ENCODE peak calls at places on chromosome 7, in four cellular contexts. One of them, this sample, is unnamed. For H3K36me3, the result is how much of the 10 kb centered on the place peaks cover.

GRCh38 chr7:108413782-108414492 is 42.3 kb downstream of the NRCAM start:
- DNase-seq in naive thymus-derived CD4-positive, alpha-beta T cell: no peak
- DNase-seq in left ventricle myocardium inferior: no peak
- DNase-seq in ovary: no peak
- DNase-seq in this sample: no peak

GRCh38 chr7:5445991-5446594 is 22.5 kb upstream of the TNRC18 start:
- DNase-seq in left ventricle myocardium inferior: no peak
- DNase-seq in naive thymus-derived CD4-positive, alpha-beta T cell: no peak
- DNase-seq in ovary: peak
- DNase-seq in this sample: no peak

GRCh38 chr7:96596120-96596826 is 113.4 kb downstream of the SEM1 start:
- DNase-seq in naive thymus-derived CD4-positive, alpha-beta T cell: no peak
- DNase-seq in left ventricle myocardium inferior: no peak
- DNase-seq in ovary: no peak
- DNase-seq in this sample: no peak

GRCh38 chr7:44280993-44281721 is 44.2 kb downstream of the CAMK2B start:
- DNase-seq in left ventricle myocardium inferior: peak
- DNase-seq in ovary: peak
- DNase-seq in naive thymus-derived CD4-positive, alpha-beta T cell: no peak
- DNase-seq in this sample: no peak

GRCh38 chr7:73715648-73716317 is 3.7 kb downstream of the STX1A start:
- DNase-seq in ovary: no peak
- DNase-seq in naive thymus-derived CD4-positive, alpha-beta T cell: no peak
- DNase-seq in left ventricle myocardium inferior: no peak
- DNase-seq in this sample: no peak

GRCh38 chr7:52260046-52260665 is 775.3 kb upstream of the POM121L12 start:
- DNase-seq in ovary: no peak
- DNase-seq in naive thymus-derived CD4-positive, alpha-beta T cell: no peak
- DNase-seq in left ventricle myocardium inferior: no peak
- DNase-seq in this sample: no peak

GRCh38 chr7:4234498-4234855 is 447.6 kb upstream of the FOXK1 start:
- DNase-seq in ovary: no peak
- DNase-seq in naive thymus-derived CD4-positive, alpha-beta T cell: no peak
- DNase-seq in left ventricle myocardium inferior: no peak
- DNase-seq in this sample: no peak

GRCh38 chr7:86972072-86972471 is 87.4 kb downstream of the ELAPOR2 start:
- DNase-seq in ovary: no peak
- DNase-seq in naive thymus-derived CD4-positive, alpha-beta T cell: no peak
- DNase-seq in left ventricle myocardium inferior: no peak
- DNase-seq in this sample: no peak

GRCh38 chr7:149496642-149497391 is 792 bp downstream of the ZNF746 start:
- DNase-seq in left ventricle myocardium inferior: peak
- DNase-seq in ovary: peak
- DNase-seq in naive thymus-derived CD4-positive, alpha-beta T cell: peak
- DNase-seq in this sample: peak

GRCh38 chr7:84337386-84337785 is 142.8 kb upstream of the SEMA3A start:
- DNase-seq in ovary: no peak
- DNase-seq in naive thymus-derived CD4-positive, alpha-beta T cell: no peak
- DNase-seq in left ventricle myocardium inferior: no peak
- DNase-seq in this sample: no peak

DNA sequence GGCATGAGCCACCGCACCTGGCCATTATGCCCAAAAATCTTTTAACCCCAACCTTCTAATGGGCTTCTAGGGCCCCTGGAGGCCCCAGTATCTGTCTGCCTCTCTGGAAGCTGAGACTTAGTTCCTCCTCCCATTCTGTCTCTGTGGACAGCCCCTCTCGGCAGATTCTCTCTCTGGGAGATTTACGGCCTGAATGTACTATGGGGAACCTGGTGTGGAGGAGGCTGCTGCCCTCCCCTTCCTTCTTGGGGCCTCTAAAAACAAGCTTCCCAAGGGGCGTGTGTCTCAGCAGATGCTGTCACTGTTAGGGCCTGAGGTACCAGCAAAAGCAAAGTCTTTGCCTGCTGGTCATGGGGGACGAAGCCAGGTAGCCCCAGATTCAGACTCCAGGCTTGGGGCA is 35.8 kb upstream of the PRKAR1B start:
- DNase-seq in left ventricle myocardium inferior: no peak
- DNase-seq in ovary: no peak
- DNase-seq in naive thymus-derived CD4-positive, alpha-beta T cell: no peak
- DNase-seq in this sample: no peak
- H3K36me3 ChIP-seq in left ventricle myocardium inferior: half or more
- H3K36me3 ChIP-seq in ovary: under half
- H3K36me3 ChIP-seq in naive thymus-derived CD4-positive, alpha-beta T cell: under half
- H3K36me3 ChIP-seq in this sample: under half

GRCh38 chr7:41010967-41011366 is 691.9 kb downstream of the INHBA start:
- DNase-seq in left ventricle myocardium inferior: no peak
- DNase-seq in ovary: no peak
- DNase-seq in naive thymus-derived CD4-positive, alpha-beta T cell: no peak
- DNase-seq in this sample: no peak
- H3K27ac ChIP-seq in left ventricle myocardium inferior: peak
- H3K27ac ChIP-seq in ovary: no peak
- H3K27ac ChIP-seq in naive thymus-derived CD4-positive, alpha-beta T cell: no peak
- H3K27ac ChIP-seq in this sample: no peak

GRCh38 chr7:139424004-139424403 is 59.5 kb downstream of the KLRG2 start:
- DNase-seq in naive thymus-derived CD4-positive, alpha-beta T cell: no peak
- DNase-seq in ovary: no peak
- DNase-seq in left ventricle myocardium inferior: no peak
- DNase-seq in this sample: no peak

GRCh38 chr7:139426258-139427028 is 57.0 kb downstream of the KLRG2 start:
- DNase-seq in ovary: no peak
- DNase-seq in left ventricle myocardium inferior: peak
- DNase-seq in naive thymus-derived CD4-positive, alpha-beta T cell: no peak
- DNase-seq in this sample: no peak

GRCh38 chr7:139421123-139421522 is 61.4 kb downstream of the LUC7L2 start:
- DNase-seq in ovary: no peak
- DNase-seq in naive thymus-derived CD4-positive, alpha-beta T cell: no peak
- DNase-seq in left ventricle myocardium inferior: no peak
- DNase-seq in this sample: no peak

GRCh38 chr7:139422126-139422525 is 61.3 kb downstream of the KLRG2 start:
- DNase-seq in left ventricle myocardium inferior: no peak
- DNase-seq in naive thymus-derived CD4-positive, alpha-beta T cell: no peak
- DNase-seq in ovary: no peak
- DNase-seq in this sample: no peak

DNA sequence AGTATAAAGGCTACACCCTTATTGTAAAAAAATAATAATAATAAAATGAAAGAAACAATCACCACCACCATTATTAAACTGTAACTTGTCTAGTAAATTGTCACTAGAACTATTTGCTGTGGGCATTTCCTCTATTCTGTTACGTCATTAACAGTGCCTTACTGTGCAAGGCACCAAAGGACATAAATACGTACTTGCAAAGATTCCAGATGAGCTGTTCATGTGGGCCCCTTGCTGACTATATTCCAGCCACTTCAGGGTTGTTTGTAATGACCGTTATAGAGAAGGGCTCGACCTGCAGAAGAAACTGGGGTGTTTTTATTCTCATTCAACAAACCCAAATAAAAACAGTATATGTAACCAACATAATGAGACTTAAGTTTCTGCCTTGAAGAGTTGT is 60.4 kb downstream of the KLRG2 start:
- DNase-seq in naive thymus-derived CD4-positive, alpha-beta T cell: no peak
- DNase-seq in ovary: no peak
- DNase-seq in left ventricle myocardium inferior: no peak
- DNase-seq in this sample: no peak
- H3K36me3 ChIP-seq in naive thymus-derived CD4-positive, alpha-beta T cell: under half
- H3K36me3 ChIP-seq in ovary: under half
- H3K36me3 ChIP-seq in left ventricle myocardium inferior: half or more
- H3K36me3 ChIP-seq in this sample: under half

DNA sequence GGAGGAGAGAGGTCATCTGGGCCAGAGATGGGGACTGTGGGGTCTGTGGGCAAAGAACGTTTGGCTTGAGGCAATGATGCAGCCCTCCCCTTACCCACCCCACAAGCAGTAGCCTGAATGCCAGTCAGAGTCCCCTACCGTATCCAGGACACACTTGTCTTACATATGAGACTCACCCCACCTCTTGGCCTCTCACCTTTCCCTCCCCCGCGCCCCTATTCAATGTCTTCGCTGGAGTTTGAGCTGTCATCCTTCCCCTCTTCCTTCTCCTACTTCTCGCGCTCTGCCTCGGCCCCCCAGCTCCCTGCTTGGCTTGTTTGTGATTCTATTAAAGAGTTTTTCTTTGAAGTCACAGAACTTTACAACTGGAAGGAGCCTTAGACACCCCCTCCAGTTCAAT is 8.9 kb downstream of the PRRT4 start:
- DNase-seq in naive thymus-derived CD4-positive, alpha-beta T cell: no peak
- DNase-seq in ovary: no peak
- DNase-seq in left ventricle myocardium inferior: no peak
- DNase-seq in this sample: no peak
- H3K27ac ChIP-seq in naive thymus-derived CD4-positive, alpha-beta T cell: no peak
- H3K27ac ChIP-seq in ovary: no peak
- H3K27ac ChIP-seq in left ventricle myocardium inferior: no peak
- H3K27ac ChIP-seq in this sample: no peak

DNA sequence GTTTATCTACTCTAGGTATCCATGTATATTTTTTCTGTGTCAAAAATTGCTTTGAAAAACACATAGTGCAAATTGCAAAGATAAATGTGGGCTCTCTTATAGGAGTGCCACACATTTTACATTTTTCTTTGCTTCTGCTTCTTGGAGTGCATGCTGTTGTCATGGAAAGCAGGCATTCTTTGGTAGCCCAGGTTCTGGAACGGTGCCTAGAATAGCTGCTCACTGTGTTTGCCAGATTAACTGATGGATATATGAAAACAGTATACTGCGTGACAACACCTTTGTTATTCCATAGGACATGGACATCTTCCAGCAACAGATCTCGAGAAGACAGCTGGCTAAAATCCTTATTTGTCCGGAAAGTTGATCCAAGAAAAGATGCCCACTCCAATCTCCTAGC is 13.4 kb downstream of the NIPSNAP2 start:
- DNase-seq in left ventricle myocardium inferior: no peak
- DNase-seq in ovary: no peak
- DNase-seq in naive thymus-derived CD4-positive, alpha-beta T cell: no peak
- DNase-seq in this sample: no peak
- H3K36me3 ChIP-seq in left ventricle myocardium inferior: under half
- H3K36me3 ChIP-seq in ovary: under half
- H3K36me3 ChIP-seq in naive thymus-derived CD4-positive, alpha-beta T cell: under half
- H3K36me3 ChIP-seq in this sample: under half

GRCh38 chr7:130208511-130208910 is 851 bp downstream of the SSMEM1 start:
- DNase-seq in naive thymus-derived CD4-positive, alpha-beta T cell: no peak
- DNase-seq in ovary: no peak
- DNase-seq in left ventricle myocardium inferior: no peak
- DNase-seq in this sample: no peak

GRCh38 chr7:130210181-130210935 is 2.7 kb downstream of the SSMEM1 start:
- DNase-seq in ovary: no peak
- DNase-seq in left ventricle myocardium inferior: no peak
- DNase-seq in naive thymus-derived CD4-positive, alpha-beta T cell: no peak
- DNase-seq in this sample: no peak

GRCh38 chr7:130205084-130205947 is at the start of gene TMEM209:
- DNase-seq in left ventricle myocardium inferior: peak
- DNase-seq in ovary: peak
- DNase-seq in naive thymus-derived CD4-positive, alpha-beta T cell: peak
- DNase-seq in this sample: peak

GRCh38 chr7:130207642-130208041 is at the start of gene SSMEM1:
- DNase-seq in naive thymus-derived CD4-positive, alpha-beta T cell: no peak
- DNase-seq in ovary: no peak
- DNase-seq in left ventricle myocardium inferior: no peak
- DNase-seq in this sample: no peak

DNA sequence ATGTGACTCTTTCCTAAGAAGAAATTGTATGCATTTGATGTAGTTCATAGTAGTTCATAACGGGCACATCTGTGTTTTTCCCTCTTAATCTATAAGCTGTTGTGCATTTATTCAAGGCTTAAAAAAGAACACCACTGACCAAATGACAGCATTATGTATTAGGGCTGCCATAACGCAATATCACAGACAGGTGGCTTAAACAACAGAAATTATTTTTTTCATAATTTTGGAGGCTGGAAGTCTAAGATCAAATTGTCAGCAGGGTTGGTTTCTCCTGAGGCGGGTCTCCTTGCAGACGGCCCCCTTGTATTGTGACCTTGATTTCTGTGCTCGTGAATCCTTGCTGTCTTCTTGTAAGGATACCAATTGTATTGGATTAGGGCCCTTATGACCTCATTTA is 627 bp upstream of the SSMEM1 start:
- DNase-seq in naive thymus-derived CD4-positive, alpha-beta T cell: no peak
- DNase-seq in left ventricle myocardium inferior: no peak
- DNase-seq in ovary: no peak
- DNase-seq in this sample: no peak
- H3K27ac ChIP-seq in naive thymus-derived CD4-positive, alpha-beta T cell: no peak
- H3K27ac ChIP-seq in left ventricle myocardium inferior: no peak
- H3K27ac ChIP-seq in ovary: no peak
- H3K27ac ChIP-seq in this sample: no peak

GRCh38 chr7:102111063-102111757 is 175.5 kb upstream of the SH2B2 start:
- DNase-seq in left ventricle myocardium inferior: no peak
- DNase-seq in ovary: peak
- DNase-seq in naive thymus-derived CD4-positive, alpha-beta T cell: no peak
- DNase-seq in this sample: no peak
- H3K36me3 ChIP-seq in left ventricle myocardium inferior: half or more
- H3K36me3 ChIP-seq in ovary: under half
- H3K36me3 ChIP-seq in naive thymus-derived CD4-positive, alpha-beta T cell: under half
- H3K36me3 ChIP-seq in this sample: under half

This sample was measured in effector memory CD4-positive, alpha-beta T cell.